ENCODE peak calls at places on chromosomes 5 and 9, in four cellular contexts. B, U, Y and J are unnamed samples.

GRCh38 chr9:21317956-21318923 is 13.1 kb upstream of the IFNA5 start:
- DNase-seq in U (no peak), B (peak; percentile 45), Y (peak; percentile 35), J (no peak)

GRCh38 chr5:8719797-8720196 is 826.1 kb downstream of the SEMA5A start:
- DNase-seq in B (no peak), Y (no peak), U (no peak), J (no peak)

GRCh38 chr5:68114641-68115040 is 100.9 kb upstream of the PIK3R1 start:
- DNase-seq in B (no peak), Y (no peak), U (no peak), J (no peak)

GRCh38 chr5:95873351-95873750 is 50.8 kb upstream of the GLRX start:
- DNase-seq in B (no peak), Y (no peak), U (no peak), J (peak; percentile 57)

GRCh38 chr9:110251212-110251611 is 5.1 kb downstream of the TXN start:
- DNase-seq in B (no peak), U (no peak), Y (no peak), J (no peak)

GRCh38 chr9:105385372-105385985 is 62.4 kb upstream of the FSD1L start:
- DNase-seq in U (no peak), B (no peak), Y (peak; percentile 46), J (peak; percentile 29)

GRCh38 chr5:133827001-133827400 is 141.4 kb downstream of the C5orf15 start:
- DNase-seq in U (peak; percentile 58), Y (no peak), B (no peak), J (no peak)

GRCh38 chr5:97425511-97425910 is 242.5 kb upstream of the RIOK2 start:
- DNase-seq in U (peak; percentile 23), B (no peak), Y (no peak), J (no peak)

GRCh38 chr5:122921826-122922225 is 76.4 kb downstream of the SNX24 start:
- DNase-seq in Y (no peak), B (no peak), U (no peak), J (no peak)

GRCh38 chr5:56481147-56481997 is 248.2 kb upstream of the ANKRD55 start:
- DNase-seq in Y (peak; percentile 70), B (peak; percentile 46), U (peak; percentile 87), J (peak; percentile 90)

GRCh38 chr5:56177134-56177533 is 56.0 kb downstream of the ANKRD55 start:
- DNase-seq in B (no peak), U (no peak), Y (no peak), J (no peak)

GRCh38 chr9:23774266-23774665 is 51.8 kb downstream of the ELAVL2 start:
- DNase-seq in B (no peak), U (no peak), Y (no peak), J (no peak)

GRCh38 chr5:100647461-100648230 is 112.5 kb downstream of the FAM174A start:
- DNase-seq in B (peak; percentile 70), Y (no peak), U (no peak), J (peak; percentile 91)

GRCh38 chr5:170216262-170216864 is 16.4 kb upstream of the C5orf58 start:
- DNase-seq in Y (no peak), U (no peak), B (no peak), J (no peak)

GRCh38 chr5:142170254-142170953 is 61.8 kb downstream of the NDFIP1 start:
- DNase-seq in Y (no peak), U (no peak), B (no peak), J (no peak)

GRCh38 chr9:16105576-16105975 is 552.7 kb downstream of the CCDC171 start:
- DNase-seq in U (no peak), B (no peak), Y (no peak), J (no peak)

GRCh38 chr9:82202808-82203207 is 214.2 kb downstream of the SPATA31D1 start:
- DNase-seq in Y (no peak), B (no peak), U (no peak), J (no peak)

GRCh38 chr9:124079176-124079925 is 67.8 kb downstream of the LHX2 start:
- DNase-seq in B (no peak), U (no peak), Y (no peak), J (no peak)

GRCh38 chr5:169013208-169013728 is 287.7 kb downstream of the SLIT3 start:
- DNase-seq in U (no peak), Y (no peak), B (no peak), J (no peak)

GRCh38 chr9:69134412-69134811 is 39.7 kb upstream of the TJP2 start:
- DNase-seq in B (no peak), Y (no peak), U (no peak), J (peak; percentile 5)

GRCh38 chr5:96344678-96345612 is 88.1 kb downstream of the PCSK1 start:
- DNase-seq in U (no peak), Y (no peak), B (peak; percentile 73), J (no peak)

GRCh38 chr9:133580971-133581370 is 28.2 kb downstream of the FAM163B start:
- DNase-seq in B (no peak), Y (no peak), U (no peak), J (no peak)

GRCh38 chr9:37528652-37529072 is 42.9 kb downstream of the POLR1E start:
- DNase-seq in B (no peak), Y (no peak), U (no peak), J (no peak)

GRCh38 chr5:68424799-68425537 is 209.4 kb downstream of the PIK3R1 start:
- DNase-seq in Y (no peak), B (no peak), U (no peak), J (no peak)

GRCh38 chr5:22852807-22853670 is at the start of gene CDH12:
- DNase-seq in U (peak; percentile 67), B (no peak), Y (no peak), J (peak; percentile 78)

GRCh38 chr9:127883959-127884358 is 6.5 kb upstream of the AK1 start:
- DNase-seq in B (no peak), Y (no peak), U (no peak), J (no peak)

GRCh38 chr5:79349047-79349446 is 113.1 kb downstream of the JMY start:
- DNase-seq in Y (no peak), U (no peak), B (no peak), J (no peak)

GRCh38 chr5:72245517-72246238 is 74.4 kb downstream of the MRPS27 start:
- DNase-seq in U (no peak), Y (no peak), B (no peak), J (no peak)

GRCh38 chr5:72248352-72249032 is 71.5 kb downstream of the MRPS27 start:
- DNase-seq in Y (no peak), B (no peak), U (no peak), J (peak; percentile 66)

GRCh38 chr5:72246954-72247442 is 73.0 kb downstream of the MRPS27 start:
- DNase-seq in Y (no peak), U (no peak), B (no peak), J (no peak)

GRCh38 chr5:72244862-72245371 is 75.1 kb downstream of the MRPS27 start:
- DNase-seq in U (no peak), Y (no peak), B (no peak), J (no peak)

DNA sequence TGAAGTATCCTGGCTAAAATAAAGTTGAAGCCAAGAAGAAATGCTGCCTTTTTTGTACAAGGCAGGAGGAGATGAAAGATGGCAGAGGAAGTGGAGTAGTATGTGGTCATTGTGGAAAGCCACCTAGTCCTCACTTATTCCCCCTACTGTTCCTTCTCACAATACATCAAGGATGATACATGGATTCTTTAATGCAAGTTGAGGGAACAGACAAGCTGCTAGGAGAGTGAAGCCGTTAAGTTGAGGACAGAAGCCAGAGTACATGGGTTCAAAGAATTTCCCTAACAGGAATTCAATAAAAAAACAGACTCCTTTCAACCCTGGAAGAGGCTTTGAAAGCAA is 73.8 kb downstream of the MRPS27 start:
- DNase-seq in B (no peak), U (no peak), Y (no peak), J (no peak)
- TF ChIP-seq CTCF in B (no peak), U (no peak), Y (no peak), J (no peak)

DNA sequence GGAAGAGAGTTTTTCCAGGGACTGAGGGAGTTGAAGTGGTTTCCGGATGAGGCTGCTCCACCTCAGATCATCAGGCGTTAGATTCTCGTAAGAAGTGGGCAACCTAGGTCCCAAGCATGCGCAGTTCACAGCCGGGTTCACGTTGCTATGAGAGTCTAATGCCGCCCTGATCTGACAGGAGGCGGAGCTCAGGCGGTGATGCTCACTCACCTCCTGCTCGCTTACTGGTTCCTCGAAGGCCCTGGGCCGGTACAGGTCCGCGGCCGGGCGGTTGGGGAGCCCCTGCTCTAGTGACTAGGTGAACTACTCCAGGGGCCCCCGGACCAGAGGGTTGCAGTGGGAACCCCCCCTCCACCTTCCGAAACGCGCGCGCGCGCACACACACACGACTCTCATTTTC is 997 bp upstream of the RNF130 start:
- DNase-seq in U (peak; percentile 89), B (no peak), Y (peak; percentile 52), J (no peak)
- H3K4me3 ChIP-seq in U (peak overlapping the region; percentile 79), B (no peak overlapping the region), Y (peak overlapping the region; percentile 99), J (no peak overlapping the region)

GRCh38 chr5:159181152-159181551 is 28.2 kb downstream of the RNF145 start:
- DNase-seq in B (no peak), U (no peak), Y (no peak), J (no peak)

GRCh38 chr5:159182691-159183090 is 26.7 kb downstream of the RNF145 start:
- DNase-seq in Y (no peak), U (no peak), B (no peak), J (no peak)

GRCh38 chr5:159175547-159175946 is 33.8 kb downstream of the RNF145 start:
- DNase-seq in B (no peak), U (no peak), Y (no peak), J (no peak)

GRCh38 chr5:159179556-159180305 is 29.6 kb downstream of the RNF145 start:
- DNase-seq in U (no peak), B (no peak), Y (no peak), J (no peak)

GRCh38 chr5:159178978-159179377 is 30.4 kb downstream of the RNF145 start:
- DNase-seq in U (no peak), B (no peak), Y (no peak), J (no peak)
- TF ChIP-seq POLR2A in U (no peak), B (no peak), Y (no peak), J (no peak)

GRCh38 chr9:108478871-108479332 is 376.9 kb downstream of the ACTL7B start:
- DNase-seq in B (no peak), U (no peak), Y (no peak), J (peak; percentile 33)

GRCh38 chr9:108476574-108476973 is 379.2 kb downstream of the ACTL7B start:
- DNase-seq in B (no peak), U (no peak), Y (no peak), J (no peak)

GRCh38 chr9:108479989-108480652 is 375.7 kb downstream of the ACTL7B start:
- DNase-seq in U (no peak), B (no peak), Y (no peak), J (no peak)

GRCh38 chr9:108477538-108478006 is 378.2 kb downstream of the ACTL7B start:
- DNase-seq in Y (no peak), U (no peak), B (no peak), J (no peak)

GRCh38 chr9:108478431-108478837 is 377.4 kb downstream of the ACTL7B start:
- DNase-seq in B (no peak), U (no peak), Y (no peak), J (peak; percentile 61)
- TF ChIP-seq CTCF in B (no peak), U (no peak), Y (no peak), J (no peak)

DNA sequence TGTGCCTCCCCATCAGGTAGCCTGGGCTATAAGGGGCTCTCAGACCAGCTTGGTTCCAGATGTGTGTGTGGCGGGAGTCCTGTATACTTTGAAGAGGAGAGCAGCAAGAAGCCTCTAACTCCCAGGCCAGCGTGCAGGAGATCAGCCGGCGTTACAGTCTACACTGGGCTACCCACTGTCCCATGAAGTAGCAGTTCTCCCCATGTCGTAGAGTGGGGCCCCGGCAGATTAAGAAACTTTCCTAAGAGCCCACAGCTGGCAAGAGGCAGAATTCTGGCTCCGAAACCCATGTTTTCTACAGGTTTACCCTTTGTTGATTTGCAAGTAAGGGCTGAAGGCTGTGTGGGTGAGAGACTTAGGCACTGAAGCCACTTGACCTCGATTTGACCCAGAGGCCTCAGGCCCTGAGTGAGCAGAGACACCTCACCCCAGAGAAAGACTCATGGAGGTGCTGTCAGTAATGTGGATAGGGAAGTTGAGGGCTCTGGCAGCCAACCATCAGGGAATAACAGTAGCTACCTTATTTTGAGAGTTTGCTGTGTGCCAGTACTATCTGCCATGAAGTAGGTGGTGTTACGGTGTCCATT is 906 bp upstream of the B4GALT1 start:
- DNase-seq in B (no peak), U (no peak), Y (no peak), J (no peak)
- H3K4me3 ChIP-seq in B (peak overlapping the region; percentile 94), U (peak overlapping the region; percentile 89), Y (peak overlapping the region; percentile 76), J (no peak overlapping the region)